ENCODE peak calls at places on chromosomes 3 and 15, in eight cellular contexts. Y, F, V, N, R, W, Q and U are unnamed samples. For H3K4me1 and H3K9me3, the result is how much of the 10 kb centered on the place peaks cover.

GRCh38 chr15:67085237-67085817 is 19.9 kb downstream of the SMAD3 start:
- DNase-seq in Y (no peak), F (no peak), V (no peak), N (no peak), R (no peak), W (no peak), Q (no peak), U (no peak)

GRCh38 chr3:32428092-32429068 is 36.7 kb downstream of the CMTM7 start:
- DNase-seq in Y (no peak), F (no peak), V (no peak), N (no peak), R (no peak), W (no peak), Q (no peak), U (no peak)

GRCh38 chr3:13016083-13016725 is 57.0 kb downstream of the IQSEC1 start:
- DNase-seq in Y (peak), F (no peak), V (peak), N (no peak), R (no peak), W (no peak), Q (peak), U (no peak)

GRCh38 chr3:42638339-42638842 is 15.1 kb upstream of the ZBTB47 start:
- DNase-seq in Y (no peak), F (no peak), V (no peak), N (no peak), R (no peak), W (no peak), Q (no peak), U (no peak)

GRCh38 chr15:50107591-50108408 is 11.2 kb downstream of the ATP8B4 start:
- DNase-seq in Y (no peak), F (no peak), V (peak), N (no peak), R (no peak), W (no peak), Q (no peak), U (no peak)

GRCh38 chr3:53065841-53066480 is 20.1 kb upstream of the SFMBT1 start:
- DNase-seq in Y (no peak), F (no peak), V (no peak), N (no peak), R (no peak), W (no peak), Q (no peak), U (no peak)

GRCh38 chr3:36416660-36417059 is 36.4 kb downstream of the STAC start:
- DNase-seq in Y (no peak), F (no peak), V (no peak), N (no peak), R (peak), W (no peak), Q (no peak), U (no peak)

GRCh38 chr3:77526573-77526972 is 486.7 kb downstream of the ROBO2 start:
- DNase-seq in Y (no peak), F (no peak), V (no peak), N (no peak), R (no peak), W (no peak), Q (no peak), U (no peak)

GRCh38 chr3:126356373-126357298 is 572 bp downstream of the KLF15 start:
- DNase-seq in Y (peak), F (peak), V (peak), N (peak), R (no peak), W (no peak), Q (peak), U (peak)

GRCh38 chr3:171347017-171347979 is 112.9 kb downstream of the TNIK start:
- DNase-seq in Y (no peak), F (peak), V (no peak), N (no peak), R (peak), W (no peak), Q (no peak), U (no peak)

GRCh38 chr15:42275780-42276395 is 2.7 kb upstream of the TMEM87A start:
- DNase-seq in Y (no peak), F (peak), V (no peak), N (no peak), R (no peak), W (no peak), Q (no peak), U (peak)

GRCh38 chr3:73513260-73513659 is 111.5 kb downstream of the PDZRN3 start:
- DNase-seq in Y (no peak), F (no peak), V (no peak), N (no peak), R (no peak), W (peak), Q (no peak), U (no peak)

GRCh38 chr15:49902791-49903481 is 216.1 kb downstream of the ATP8B4 start:
- DNase-seq in Y (no peak), F (peak), V (no peak), N (no peak), R (no peak), W (peak), Q (no peak), U (no peak)

GRCh38 chr3:167816953-167817352 is 81.4 kb downstream of the SERPINI1 start:
- DNase-seq in Y (no peak), F (no peak), V (no peak), N (no peak), R (no peak), W (no peak), Q (no peak), U (no peak)

GRCh38 chr3:120497318-120497717 is 46.5 kb upstream of the FSTL1 start:
- DNase-seq in Y (no peak), F (peak), V (no peak), N (no peak), R (no peak), W (no peak), Q (no peak), U (no peak)

GRCh38 chr3:171462224-171462623 is 2.0 kb upstream of the TNIK start:
- DNase-seq in Y (no peak), F (no peak), V (no peak), N (no peak), R (peak), W (no peak), Q (no peak), U (no peak)

GRCh38 chr3:133040696-133041523 is 2.7 kb downstream of the TMEM108 start:
- DNase-seq in Y (peak), F (peak), V (peak), N (peak), R (peak), W (peak), Q (peak), U (peak)

GRCh38 chr3:48929358-48930035 is 10.9 kb downstream of the ARIH2 start:
- DNase-seq in Y (no peak), F (peak), V (no peak), N (no peak), R (no peak), W (no peak), Q (no peak), U (no peak)

GRCh38 chr3:179100652-179101051 is 29.0 kb upstream of the ZMAT3 start:
- DNase-seq in Y (no peak), F (no peak), V (no peak), N (no peak), R (no peak), W (no peak), Q (no peak), U (no peak)

GRCh38 chr15:23877502-23878412 is 190.7 kb upstream of the NDN start:
- DNase-seq in Y (peak), F (peak), V (peak), N (peak), R (no peak), W (peak), Q (peak), U (peak)

GRCh38 chr3:54358327-54358726 is 236.0 kb downstream of the CACNA2D3 start:
- DNase-seq in Y (no peak), F (peak), V (peak), N (no peak), R (no peak), W (no peak), Q (peak), U (no peak)

GRCh38 chr3:15280853-15281532 is 51.4 kb downstream of the SH3BP5 start:
- DNase-seq in Y (no peak), F (no peak), V (no peak), N (no peak), R (no peak), W (no peak), Q (no peak), U (no peak)

GRCh38 chr3:125437631-125438435 is 62.7 kb upstream of the ZNF148 start:
- DNase-seq in Y (peak), F (peak), V (peak), N (peak), R (no peak), W (peak), Q (peak), U (peak)

GRCh38 chr3:162601101-162601670 is 1104.6 kb downstream of the OTOL1 start:
- DNase-seq in Y (no peak), F (no peak), V (no peak), N (no peak), R (no peak), W (no peak), Q (no peak), U (no peak)

GRCh38 chr3:183178833-183179549 is 16.5 kb upstream of the LAMP3 start:
- DNase-seq in Y (peak), F (peak), V (peak), N (peak), R (peak), W (peak), Q (peak), U (peak)

GRCh38 chr3:183578179-183578578 is 22.7 kb upstream of the KLHL6 start:
- DNase-seq in Y (no peak), F (no peak), V (no peak), N (no peak), R (no peak), W (no peak), Q (no peak), U (no peak)

GRCh38 chr15:67407709-67408257 is 113.1 kb upstream of the C15orf61 start:
- DNase-seq in Y (no peak), F (no peak), V (no peak), N (no peak), R (no peak), W (no peak), Q (no peak), U (no peak)

GRCh38 chr15:43186003-43186353 is 775 bp downstream of the CCNDBP1 start:
- DNase-seq in Y (no peak), F (no peak), V (no peak), N (no peak), R (no peak), W (peak), Q (no peak), U (no peak)

GRCh38 chr15:68672781-68673205 is 94.0 kb downstream of the CORO2B start:
- DNase-seq in Y (no peak), F (peak), V (no peak), N (no peak), R (no peak), W (peak), Q (no peak), U (no peak)

GRCh38 chr3:130757751-130758150 is 11.1 kb upstream of the PIK3R4 start:
- DNase-seq in Y (no peak), F (no peak), V (no peak), N (no peak), R (no peak), W (no peak), Q (no peak), U (no peak)

GRCh38 chr15:48440084-48440483 is 108.9 kb downstream of the DUT start:
- DNase-seq in Y (no peak), F (peak), V (peak), N (peak), R (no peak), W (no peak), Q (peak), U (no peak)

GRCh38 chr15:41746802-41747201 is 27.5 kb upstream of the MAPKBP1 start:
- DNase-seq in Y (no peak), F (no peak), V (no peak), N (no peak), R (peak), W (no peak), Q (no peak), U (no peak)

GRCh38 chr15:72474912-72475601 is 927 bp downstream of the ARIH1 start:
- DNase-seq in Y (peak), F (peak), V (peak), N (peak), R (peak), W (peak), Q (peak), U (peak)

GRCh38 chr3:5217824-5218595 is 30.5 kb downstream of the EDEM1 start:
- DNase-seq in Y (no peak), F (peak), V (no peak), N (no peak), R (no peak), W (no peak), Q (no peak), U (no peak)

GRCh38 chr3:21542656-21543379 is 208.2 kb downstream of the ZNF385D start:
- DNase-seq in Y (no peak), F (no peak), V (no peak), N (no peak), R (no peak), W (no peak), Q (no peak), U (no peak)

GRCh38 chr3:100400424-100400781 is 486 bp downstream of the TOMM70 start:
- DNase-seq in Y (no peak), F (peak), V (peak), N (peak), R (no peak), W (peak), Q (no peak), U (no peak)

GRCh38 chr3:128617557-128618397 is 32.8 kb downstream of the RPN1 start:
- DNase-seq in Y (peak), F (peak), V (peak), N (peak), R (no peak), W (peak), Q (peak), U (peak)
- H3K4me3 ChIP-seq in Y (peak), F (peak), V (peak), N (peak), R (no peak), W (peak), Q (peak), U (peak)

DNA sequence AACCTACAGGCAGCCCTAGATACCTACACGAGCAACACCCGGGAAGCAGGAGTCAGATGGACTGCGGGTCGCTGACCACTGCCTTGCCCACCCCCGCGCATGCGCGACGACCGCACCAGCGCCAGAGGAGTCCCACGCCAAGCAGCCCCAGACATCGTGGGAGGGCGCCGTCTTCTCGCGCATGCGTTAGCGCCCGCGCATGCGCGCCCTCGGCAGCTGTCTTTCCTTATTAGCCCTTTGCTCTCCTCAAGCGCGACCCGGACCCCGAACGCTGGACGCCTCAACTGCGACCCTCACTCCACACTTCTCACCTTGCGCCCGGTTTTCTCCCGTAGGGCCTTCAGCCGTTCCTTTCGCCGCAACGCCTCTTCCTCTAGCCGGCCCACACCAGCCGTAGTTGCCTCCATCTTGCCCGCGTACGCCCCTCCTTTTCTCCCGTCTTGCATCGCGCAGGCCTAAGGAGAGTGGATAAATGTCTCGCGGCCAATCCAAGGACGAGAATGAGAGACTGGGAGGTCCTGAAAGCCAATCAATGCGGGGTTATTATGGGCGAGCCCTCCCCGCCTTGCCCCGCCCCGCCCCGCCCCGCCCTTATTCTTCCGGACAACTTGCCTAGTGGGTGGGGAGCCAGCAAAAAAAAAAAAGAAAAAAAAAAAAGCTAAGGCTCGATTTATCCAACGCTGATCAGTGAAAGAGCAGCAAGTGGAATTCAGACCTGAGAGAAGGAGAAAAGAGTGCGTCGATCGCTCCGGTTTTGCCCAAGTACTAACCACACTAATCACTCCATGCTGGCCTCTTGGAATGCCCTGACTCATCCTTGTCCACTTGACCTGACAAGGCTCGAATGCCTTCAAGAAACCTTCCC is at the start of gene CCDC12:
- DNase-seq in Y (peak), F (peak), V (peak), N (peak), R (peak), W (peak), Q (peak), U (peak)
- H3K4me1 ChIP-seq in Y (half or more), F (under half), V (under half), N (under half), R (under half), W (half or more), Q (half or more), U (under half)

DNA sequence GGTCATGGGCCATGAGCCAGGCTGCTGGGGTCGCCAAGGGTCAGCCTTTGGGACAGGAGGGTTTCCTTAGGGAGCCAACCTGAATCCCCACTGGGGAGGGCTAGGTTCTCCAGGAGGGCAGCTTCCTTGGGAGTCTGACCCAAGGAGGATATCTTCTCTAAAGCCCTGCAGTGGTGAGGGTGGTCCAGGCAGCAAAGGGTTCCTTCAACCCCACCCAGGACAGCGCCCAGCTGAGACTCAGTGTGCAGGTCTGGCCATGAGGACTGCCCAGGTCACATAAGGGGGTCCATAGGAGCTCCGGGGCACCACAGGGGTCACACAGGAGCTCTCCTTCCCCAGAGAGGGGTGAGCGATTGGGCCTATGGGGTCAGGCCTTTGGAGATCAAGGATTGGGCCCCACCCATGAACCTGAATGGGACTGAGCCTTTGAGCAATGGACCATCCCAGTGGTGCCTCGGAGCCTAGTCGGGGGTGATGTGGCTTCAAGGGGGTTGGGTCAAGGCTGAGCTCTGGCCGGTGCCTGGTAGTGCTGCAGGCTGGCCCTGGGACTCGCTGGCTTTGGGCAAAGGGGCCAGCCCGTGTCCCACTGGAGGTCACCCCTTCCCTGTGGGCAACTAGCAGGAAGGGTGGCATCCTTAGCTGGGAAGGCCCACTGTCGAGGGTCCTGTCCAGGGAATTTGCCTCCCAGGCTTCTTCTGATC is 216.5 kb downstream of the SNRPN start:
- DNase-seq in Y (peak), F (no peak), V (peak), N (no peak), R (no peak), W (no peak), Q (peak), U (no peak)
- H3K9me3 ChIP-seq in Y (under half), F (under half), V (under half), N (under half), R (under half), W (under half), Q (half or more), U (under half)

GRCh38 chr15:81091889-81092558 is 42.0 kb upstream of the CFAP161 start:
- DNase-seq in Y (no peak), F (peak), V (peak), N (no peak), R (peak), W (peak), Q (no peak), U (no peak)
- H3K4me3 ChIP-seq in Y (no peak), F (no peak), V (no peak), N (no peak), R (no peak), W (no peak), Q (peak), U (no peak)

GRCh38 chr3:151281671-151282334 is 3.5 kb upstream of the P2RY14 start:
- DNase-seq in Y (no peak), F (no peak), V (peak), N (no peak), R (no peak), W (no peak), Q (no peak), U (no peak)

GRCh38 chr3:151278223-151278622 is at the start of gene P2RY14:
- DNase-seq in Y (no peak), F (no peak), V (no peak), N (no peak), R (no peak), W (no peak), Q (no peak), U (no peak)

GRCh38 chr3:151276038-151277027 is 2.0 kb downstream of the P2RY14 start:
- DNase-seq in Y (no peak), F (no peak), V (no peak), N (no peak), R (no peak), W (no peak), Q (no peak), U (no peak)
- H3K4me1 ChIP-seq in Y (under half), F (under half), V (under half), N (under half), R (under half), W (under half), Q (under half), U (under half)